ENCODE peak calls at places on chromosomes 11 and 22, in six cellular contexts. R is GF-D8; P is activated CD4-positive, CD25-positive, alpha-beta regulatory T cell treated with anti-CD3 and anti-CD28 coated beads, Interleukin-2, amount 50 U/mL, for 16 hours; X is GM19239; O is GM03348; U is nephron progenitor cell. G is an unnamed sample.

GRCh38 chr11:115338476-115338875 is 165.7 kb downstream of the CADM1 start:
- DNase-seq in O (no peak), R (no peak), U (no peak), X (no peak), P (no peak), G (no peak)

GRCh38 chr22:50729391-50730012 is 8.5 kb upstream of the ACR start:
- DNase-seq in P (no peak), R (no peak), O (no peak), U (no peak), X (no peak), G (no peak)

GRCh38 chr22:36329217-36330078 is 58.3 kb downstream of the MYH9 start:
- DNase-seq in R (peak), P (peak), O (peak), X (no peak), U (peak), G (peak)

GRCh38 chr11:69216609-69217008 is 60.9 kb downstream of the SMIM38 start:
- DNase-seq in R (no peak), P (no peak), X (no peak), U (no peak), O (no peak), G (no peak)

GRCh38 chr22:44336962-44337657 is 24.4 kb upstream of the SHISAL1 start:
- DNase-seq in U (no peak), P (no peak), X (no peak), R (no peak), O (no peak), G (no peak)

GRCh38 chr11:82403640-82404305 is 329.9 kb downstream of the FAM181B start:
- DNase-seq in P (no peak), X (no peak), R (no peak), U (no peak), O (no peak), G (no peak)

GRCh38 chr11:131099013-131099412 is 182.7 kb upstream of the SNX19 start:
- DNase-seq in X (no peak), P (no peak), U (no peak), O (peak), R (no peak), G (no peak)

GRCh38 chr11:13207665-13208594 is 69.7 kb upstream of the BMAL1 start:
- DNase-seq in U (no peak), X (no peak), O (peak), P (no peak), R (no peak), G (no peak)

GRCh38 chr22:43231724-43232034 is 44.7 kb upstream of the TTLL12 start:
- DNase-seq in P (no peak), O (no peak), U (no peak), R (no peak), X (no peak), G (no peak)

GRCh38 chr22:43302462-43303109 is 40.6 kb downstream of the SCUBE1 start:
- DNase-seq in O (no peak), X (no peak), U (peak), R (no peak), P (no peak), G (no peak)

GRCh38 chr22:39284983-39285382 is 34.4 kb downstream of the RPL3 start:
- DNase-seq in O (no peak), P (no peak), X (no peak), U (no peak), R (no peak), G (no peak)

GRCh38 chr11:3996651-3997050 is 97.9 kb upstream of the RRM1 start:
- DNase-seq in P (no peak), O (no peak), R (no peak), X (no peak), U (no peak), G (no peak)